ENCODE peak calls at places on chromosomes 13 and 19, in eight cellular contexts. One of them, this sample, is unnamed.

GRCh38 chr13:20129076-20129475 is 31.8 kb downstream of the GJA3 start:
- DNase-seq in left ventricle myocardium inferior: no peak
- DNase-seq in body of pancreas: no peak
- DNase-seq in pancreas: no peak
- DNase-seq in heart right ventricle: no peak
- DNase-seq in CD8-positive, alpha-beta T cell: no peak
- DNase-seq in PC-9: no peak
- DNase-seq in aorta: no peak
- DNase-seq in this sample: no peak

GRCh38 chr19:47107201-47107952 is 6.2 kb downstream of the ZC3H4 start:
- DNase-seq in left ventricle myocardium inferior: no peak
- DNase-seq in body of pancreas: peak; percentile 44
- DNase-seq in pancreas: no peak
- DNase-seq in heart right ventricle: no peak
- DNase-seq in CD8-positive, alpha-beta T cell: peak; percentile 43
- DNase-seq in PC-9: peak; percentile 57
- DNase-seq in aorta: no peak
- DNase-seq in this sample: peak; percentile 89

GRCh38 chr13:51861728-51862300 is at the start of gene CCDC70:
- DNase-seq in left ventricle myocardium inferior: no peak
- DNase-seq in body of pancreas: no peak
- DNase-seq in pancreas: no peak
- DNase-seq in heart right ventricle: no peak
- DNase-seq in CD8-positive, alpha-beta T cell: no peak
- DNase-seq in PC-9: no peak
- DNase-seq in aorta: no peak
- DNase-seq in this sample: no peak

GRCh38 chr13:37540228-37540627 is 58.3 kb downstream of the POSTN start:
- DNase-seq in left ventricle myocardium inferior: no peak
- DNase-seq in body of pancreas: no peak
- DNase-seq in pancreas: no peak
- DNase-seq in heart right ventricle: no peak
- DNase-seq in CD8-positive, alpha-beta T cell: no peak
- DNase-seq in PC-9: no peak
- DNase-seq in aorta: no peak
- DNase-seq in this sample: no peak

GRCh38 chr19:45179848-45180370 is 1.3 kb downstream of the BLOC1S3 start:
- DNase-seq in left ventricle myocardium inferior: no peak
- DNase-seq in body of pancreas: no peak
- DNase-seq in pancreas: no peak
- DNase-seq in heart right ventricle: no peak
- DNase-seq in CD8-positive, alpha-beta T cell: no peak
- DNase-seq in PC-9: no peak
- DNase-seq in aorta: no peak
- DNase-seq in this sample: no peak

GRCh38 chr13:44843403-44843802 is 145.9 kb downstream of the NUFIP1 start:
- DNase-seq in left ventricle myocardium inferior: no peak
- DNase-seq in body of pancreas: no peak
- DNase-seq in pancreas: no peak
- DNase-seq in heart right ventricle: no peak
- DNase-seq in CD8-positive, alpha-beta T cell: no peak
- DNase-seq in PC-9: no peak
- DNase-seq in aorta: no peak
- DNase-seq in this sample: no peak

GRCh38 chr13:106492576-106493323 is 42.7 kb downstream of the EFNB2 start:
- DNase-seq in left ventricle myocardium inferior: no peak
- DNase-seq in body of pancreas: no peak
- DNase-seq in pancreas: no peak
- DNase-seq in heart right ventricle: no peak
- DNase-seq in CD8-positive, alpha-beta T cell: no peak
- DNase-seq in PC-9: no peak
- DNase-seq in aorta: no peak
- DNase-seq in this sample: no peak

GRCh38 chr19:29893606-29894284 is 48.3 kb upstream of the URI1 start:
- DNase-seq in left ventricle myocardium inferior: no peak
- DNase-seq in body of pancreas: no peak
- DNase-seq in pancreas: no peak
- DNase-seq in heart right ventricle: no peak
- DNase-seq in CD8-positive, alpha-beta T cell: no peak
- DNase-seq in PC-9: no peak
- DNase-seq in aorta: peak; percentile 25
- DNase-seq in this sample: no peak

GRCh38 chr13:72390909-72391308 is 336.5 kb downstream of the MZT1 start:
- DNase-seq in left ventricle myocardium inferior: no peak
- DNase-seq in body of pancreas: no peak
- DNase-seq in pancreas: no peak
- DNase-seq in heart right ventricle: no peak
- DNase-seq in CD8-positive, alpha-beta T cell: no peak
- DNase-seq in PC-9: peak; percentile 18
- DNase-seq in aorta: no peak
- DNase-seq in this sample: no peak

GRCh38 chr19:4516199-4516938 is 1.9 kb downstream of the PLIN4 start:
- DNase-seq in left ventricle myocardium inferior: no peak
- DNase-seq in body of pancreas: no peak
- DNase-seq in pancreas: no peak
- DNase-seq in heart right ventricle: no peak
- DNase-seq in CD8-positive, alpha-beta T cell: no peak
- DNase-seq in PC-9: no peak
- DNase-seq in aorta: no peak
- DNase-seq in this sample: no peak

GRCh38 chr19:35038623-35039512 is 2.7 kb upstream of the HPN start:
- DNase-seq in left ventricle myocardium inferior: peak; percentile 34
- DNase-seq in body of pancreas: no peak
- DNase-seq in pancreas: no peak
- DNase-seq in heart right ventricle: no peak
- DNase-seq in CD8-positive, alpha-beta T cell: peak; percentile 12
- DNase-seq in PC-9: no peak
- DNase-seq in aorta: no peak
- DNase-seq in this sample: no peak
- H3K27ac ChIP-seq in left ventricle myocardium inferior: peak overlapping the region; percentile 89
- H3K27ac ChIP-seq in body of pancreas: peak overlapping the region; percentile 95
- H3K27ac ChIP-seq in pancreas: no peak overlapping the region
- H3K27ac ChIP-seq in heart right ventricle: peak overlapping the region; percentile 83
- H3K27ac ChIP-seq in CD8-positive, alpha-beta T cell: no peak overlapping the region
- H3K27ac ChIP-seq in PC-9: no peak overlapping the region
- H3K27ac ChIP-seq in aorta: no peak overlapping the region
- H3K27ac ChIP-seq in this sample: no peak overlapping the region

DNA sequence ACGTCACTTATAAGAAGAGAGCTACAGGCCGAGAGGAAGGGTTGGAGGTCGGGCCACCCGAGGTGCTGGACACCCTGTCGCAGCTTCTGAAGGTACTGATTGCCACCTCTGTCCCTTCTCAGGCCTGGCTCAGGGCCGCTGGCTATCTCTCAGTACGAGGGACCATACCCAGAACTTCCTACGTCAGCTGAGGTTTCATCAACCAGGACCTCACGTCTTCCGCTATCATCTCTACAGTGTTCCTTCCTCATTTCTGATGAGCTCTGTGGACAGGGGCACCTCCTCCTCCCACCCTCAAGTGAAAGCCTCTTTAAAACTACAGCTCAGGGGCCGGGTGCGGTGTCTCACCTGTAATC is 58.2 kb upstream of the USE1 start:
- DNase-seq in left ventricle myocardium inferior: no peak
- DNase-seq in body of pancreas: no peak
- DNase-seq in pancreas: no peak
- DNase-seq in heart right ventricle: no peak
- DNase-seq in CD8-positive, alpha-beta T cell: no peak
- DNase-seq in PC-9: no peak
- DNase-seq in aorta: no peak
- DNase-seq in this sample: no peak
- H3K36me3 ChIP-seq in left ventricle myocardium inferior: peaks cover 96% of the 10 kb centered on the region
- H3K36me3 ChIP-seq in body of pancreas: peaks cover 12% of the 10 kb centered on the region
- H3K36me3 ChIP-seq in pancreas: peaks cover 30% of the 10 kb centered on the region
- H3K36me3 ChIP-seq in heart right ventricle: peaks cover 3% of the 10 kb centered on the region
- H3K36me3 ChIP-seq in CD8-positive, alpha-beta T cell: peaks cover 45% of the 10 kb centered on the region
- H3K36me3 ChIP-seq in PC-9: peaks cover 15% of the 10 kb centered on the region
- H3K36me3 ChIP-seq in aorta: peaks cover 3% of the 10 kb centered on the region
- H3K36me3 ChIP-seq in this sample: peaks cover 13% of the 10 kb centered on the region

DNA sequence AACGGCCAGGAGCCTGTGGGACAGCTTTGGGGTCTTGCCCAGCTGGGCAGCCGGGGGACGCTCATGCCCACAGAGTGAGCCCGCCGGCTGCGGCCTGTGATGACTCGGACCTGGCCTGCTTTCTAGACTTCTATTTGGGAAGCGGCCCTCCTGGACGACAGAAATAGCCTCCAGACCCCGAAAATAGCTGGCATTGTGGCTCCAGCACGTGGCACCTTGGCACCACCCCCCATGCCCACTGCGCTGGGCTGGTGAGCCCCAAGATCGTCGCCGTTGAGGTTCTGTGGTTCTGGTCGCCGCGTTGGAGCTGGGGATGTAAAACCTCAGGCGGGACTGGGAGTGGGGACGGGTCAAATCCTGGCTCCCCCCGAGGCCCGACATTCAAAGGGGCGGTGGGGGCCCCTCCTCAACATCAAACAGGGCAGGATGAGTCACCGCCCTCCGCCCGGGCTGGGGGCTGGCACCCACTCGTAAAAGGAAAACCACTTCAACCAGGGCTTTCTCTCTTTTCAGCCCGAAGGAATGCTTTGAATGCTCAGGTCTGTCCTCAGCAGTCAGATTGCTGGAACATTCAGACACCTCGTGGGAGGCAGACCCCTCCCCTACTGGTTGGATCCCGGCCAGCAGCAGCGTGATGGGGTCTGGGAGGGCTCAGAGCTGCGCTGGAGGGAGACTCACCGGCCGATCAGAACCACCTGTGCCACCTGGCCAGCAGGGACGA is 42.1 kb downstream of the GADD45B start:
- DNase-seq in left ventricle myocardium inferior: no peak
- DNase-seq in body of pancreas: no peak
- DNase-seq in pancreas: no peak
- DNase-seq in heart right ventricle: no peak
- DNase-seq in CD8-positive, alpha-beta T cell: peak; percentile 61
- DNase-seq in PC-9: no peak
- DNase-seq in aorta: no peak
- DNase-seq in this sample: no peak
- H3K27ac ChIP-seq in left ventricle myocardium inferior: no peak overlapping the region
- H3K27ac ChIP-seq in body of pancreas: no peak overlapping the region
- H3K27ac ChIP-seq in pancreas: no peak overlapping the region
- H3K27ac ChIP-seq in heart right ventricle: no peak overlapping the region
- H3K27ac ChIP-seq in CD8-positive, alpha-beta T cell: no peak overlapping the region
- H3K27ac ChIP-seq in PC-9: no peak overlapping the region
- H3K27ac ChIP-seq in aorta: no peak overlapping the region
- H3K27ac ChIP-seq in this sample: no peak overlapping the region

DNA sequence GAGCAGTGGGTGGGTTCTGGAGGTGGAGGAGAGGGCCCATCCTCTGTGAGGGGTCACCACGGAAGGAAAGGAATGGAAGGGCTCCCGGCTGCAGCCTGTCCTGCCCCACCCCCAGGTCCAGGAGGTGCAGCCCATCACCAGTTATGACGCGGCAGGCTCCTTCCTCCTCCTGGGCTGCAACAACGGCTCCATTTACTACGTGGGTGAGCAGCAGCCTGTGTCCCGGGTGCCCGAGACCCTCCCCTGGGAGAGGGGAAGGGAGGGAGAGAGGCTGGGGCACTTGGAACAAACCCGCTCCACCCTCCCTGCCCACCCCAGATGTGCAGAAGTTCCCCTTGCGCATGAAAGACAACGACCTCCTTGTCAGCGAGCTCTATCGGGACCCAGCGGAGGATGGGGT is 6.6 kb downstream of the SHKBP1 start:
- DNase-seq in left ventricle myocardium inferior: no peak
- DNase-seq in body of pancreas: no peak
- DNase-seq in pancreas: no peak
- DNase-seq in heart right ventricle: no peak
- DNase-seq in CD8-positive, alpha-beta T cell: no peak
- DNase-seq in PC-9: no peak
- DNase-seq in aorta: no peak
- DNase-seq in this sample: no peak
- H3K36me3 ChIP-seq in left ventricle myocardium inferior: peaks cover 76% of the 10 kb centered on the region
- H3K36me3 ChIP-seq in body of pancreas: peaks cover 8% of the 10 kb centered on the region
- H3K36me3 ChIP-seq in pancreas: peaks cover 24% of the 10 kb centered on the region
- H3K36me3 ChIP-seq in heart right ventricle: no peaks in the 10 kb centered on the region
- H3K36me3 ChIP-seq in CD8-positive, alpha-beta T cell: peaks cover 28% of the 10 kb centered on the region
- H3K36me3 ChIP-seq in PC-9: no peaks in the 10 kb centered on the region
- H3K36me3 ChIP-seq in aorta: no peaks in the 10 kb centered on the region
- H3K36me3 ChIP-seq in this sample: peaks cover 10% of the 10 kb centered on the region

DNA sequence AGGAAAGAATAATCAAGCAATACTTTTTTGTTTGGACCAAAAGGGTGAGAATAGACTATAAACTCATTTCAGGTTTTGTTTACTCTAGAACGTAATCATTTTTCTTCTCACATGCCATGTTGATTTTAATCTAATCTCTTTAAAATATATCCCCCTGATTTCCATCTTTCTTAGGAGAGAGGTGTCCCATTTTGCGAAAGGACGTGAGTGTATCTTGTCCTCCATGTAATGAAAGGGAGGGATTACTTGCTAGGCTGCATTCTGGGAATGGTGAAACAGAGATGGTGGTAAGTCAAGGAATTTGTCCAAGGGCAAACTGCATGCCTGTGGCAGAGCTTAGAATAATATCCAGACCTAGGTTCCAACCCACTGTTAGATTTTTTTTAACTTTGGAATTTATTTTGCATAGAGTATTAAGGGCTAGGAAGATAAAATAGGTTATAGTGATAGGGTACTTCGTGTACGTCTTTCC is 1.8 kb upstream of the ANKRD10 start:
- DNase-seq in left ventricle myocardium inferior: no peak
- DNase-seq in body of pancreas: no peak
- DNase-seq in pancreas: no peak
- DNase-seq in heart right ventricle: no peak
- DNase-seq in CD8-positive, alpha-beta T cell: no peak
- DNase-seq in PC-9: no peak
- DNase-seq in aorta: no peak
- DNase-seq in this sample: no peak
- H3K27ac ChIP-seq in left ventricle myocardium inferior: peak overlapping the region; percentile 100
- H3K27ac ChIP-seq in body of pancreas: peak overlapping the region; percentile 99
- H3K27ac ChIP-seq in pancreas: peak overlapping the region; percentile 100
- H3K27ac ChIP-seq in heart right ventricle: peak overlapping the region; percentile 100
- H3K27ac ChIP-seq in CD8-positive, alpha-beta T cell: no peak overlapping the region
- H3K27ac ChIP-seq in PC-9: peak overlapping the region; percentile 65
- H3K27ac ChIP-seq in aorta: no peak overlapping the region
- H3K27ac ChIP-seq in this sample: peak overlapping the region; percentile 83

GRCh38 chr19:1073063-1073955 is 6.3 kb downstream of the ARHGAP45 start:
- DNase-seq in left ventricle myocardium inferior: no peak
- DNase-seq in body of pancreas: no peak
- DNase-seq in pancreas: no peak
- DNase-seq in heart right ventricle: no peak
- DNase-seq in CD8-positive, alpha-beta T cell: peak; percentile 56
- DNase-seq in PC-9: no peak
- DNase-seq in aorta: no peak
- DNase-seq in this sample: no peak

GRCh38 chr19:1072371-1073015 is 5.5 kb downstream of the ARHGAP45 start:
- DNase-seq in left ventricle myocardium inferior: no peak
- DNase-seq in body of pancreas: no peak
- DNase-seq in pancreas: no peak
- DNase-seq in heart right ventricle: no peak
- DNase-seq in CD8-positive, alpha-beta T cell: no peak
- DNase-seq in PC-9: no peak
- DNase-seq in aorta: no peak
- DNase-seq in this sample: no peak

GRCh38 chr19:1076046-1076386 is 9.0 kb downstream of the ARHGAP45 start:
- DNase-seq in left ventricle myocardium inferior: no peak
- DNase-seq in body of pancreas: no peak
- DNase-seq in pancreas: no peak
- DNase-seq in heart right ventricle: no peak
- DNase-seq in CD8-positive, alpha-beta T cell: peak; percentile 20
- DNase-seq in PC-9: no peak
- DNase-seq in aorta: no peak
- DNase-seq in this sample: no peak

GRCh38 chr19:1074512-1075283 is 7.7 kb downstream of the ARHGAP45 start:
- DNase-seq in left ventricle myocardium inferior: peak; percentile 86
- DNase-seq in body of pancreas: peak; percentile 65
- DNase-seq in pancreas: peak; percentile 78
- DNase-seq in heart right ventricle: peak; percentile 78
- DNase-seq in CD8-positive, alpha-beta T cell: peak; percentile 97
- DNase-seq in PC-9: peak; percentile 76
- DNase-seq in aorta: peak; percentile 93
- DNase-seq in this sample: peak; percentile 85

GRCh38 chr19:1073956-1074511 is 7.1 kb downstream of the ARHGAP45 start:
- DNase-seq in left ventricle myocardium inferior: no peak
- DNase-seq in body of pancreas: no peak
- DNase-seq in pancreas: no peak
- DNase-seq in heart right ventricle: no peak
- DNase-seq in CD8-positive, alpha-beta T cell: no peak
- DNase-seq in PC-9: no peak
- DNase-seq in aorta: peak; percentile 65
- DNase-seq in this sample: no peak
- H3K36me3 ChIP-seq in left ventricle myocardium inferior: no peaks in the 10 kb centered on the region
- H3K36me3 ChIP-seq in body of pancreas: no peaks in the 10 kb centered on the region
- H3K36me3 ChIP-seq in pancreas: no peaks in the 10 kb centered on the region
- H3K36me3 ChIP-seq in heart right ventricle: no peaks in the 10 kb centered on the region
- H3K36me3 ChIP-seq in CD8-positive, alpha-beta T cell: peaks cover 45% of the 10 kb centered on the region
- H3K36me3 ChIP-seq in PC-9: no peaks in the 10 kb centered on the region
- H3K36me3 ChIP-seq in aorta: no peaks in the 10 kb centered on the region
- H3K36me3 ChIP-seq in this sample: no peaks in the 10 kb centered on the region